ENCODE peak calls at places on chromosomes 13 and 19, in seven cellular contexts. G is progenitor cell of endocrine pancreas, U is occipital lobe, N is AG10803, X is B cell, I is cardiac muscle cell, O is NCI-H69. H is an unnamed sample.

GRCh38 chr19:52229524-52229923 is 39.7 kb downstream of the PPP2R1A start:
- DNase-seq in G (no peak), U (no peak), N (no peak), X (no peak), I (no peak), O (no peak), H (no peak)

GRCh38 chr19:39428309-39429112 is 7.2 kb downstream of the RPS16 start:
- DNase-seq in G (no peak), U (no peak), N (peak), X (no peak), I (peak), O (no peak), H (no peak)

GRCh38 chr19:13033244-13033643 is 38.0 kb downstream of the NFIX start:
- DNase-seq in G (no peak), U (no peak), N (peak), X (no peak), I (no peak), O (peak), H (no peak)

GRCh38 chr13:23899555-23899954 is 2.3 kb upstream of the C1QTNF9B start:
- DNase-seq in G (no peak), U (no peak), N (peak), X (peak), I (peak), O (peak), H (peak)

GRCh38 chr19:38506723-38507550 is 73.4 kb downstream of the RYR1 start:
- DNase-seq in G (peak), U (peak), N (peak), X (peak), I (peak), O (peak), H (peak)

GRCh38 chr13:109885235-109885634 is 98.9 kb upstream of the IRS2 start:
- DNase-seq in G (no peak), U (no peak), N (no peak), X (no peak), I (no peak), O (no peak), H (no peak)

GRCh38 chr13:110118106-110118505 is 188.9 kb downstream of the COL4A1 start:
- DNase-seq in G (no peak), U (no peak), N (no peak), X (no peak), I (no peak), O (no peak), H (no peak)

GRCh38 chr13:27442797-27443196 is 7.6 kb downstream of the MTIF3 start:
- DNase-seq in G (no peak), U (no peak), N (no peak), X (no peak), I (no peak), O (no peak), H (no peak)

GRCh38 chr13:27969073-27969865 is at the start of gene CDX2:
- DNase-seq in G (no peak), U (no peak), N (no peak), X (peak), I (no peak), O (no peak), H (peak)

GRCh38 chr13:99870541-99870940 is 101.0 kb downstream of the ZIC5 start:
- DNase-seq in G (no peak), U (no peak), N (no peak), X (no peak), I (no peak), O (peak), H (peak)

GRCh38 chr13:43397110-43397509 is 373.7 kb downstream of the DNAJC15 start:
- DNase-seq in G (no peak), U (no peak), N (peak), X (no peak), I (no peak), O (no peak), H (no peak)

GRCh38 chr13:111904701-111905608 is 162.0 kb upstream of the SOX1 start:
- DNase-seq in G (no peak), U (no peak), N (no peak), X (no peak), I (no peak), O (peak), H (no peak)

GRCh38 chr13:53343345-53343744 is 314.7 kb downstream of the OLFM4 start:
- DNase-seq in G (no peak), U (no peak), N (no peak), X (no peak), I (no peak), O (peak), H (no peak)

GRCh38 chr19:28331596-28331995 is 881.4 kb downstream of the UQCRFS1 start:
- DNase-seq in G (no peak), U (no peak), N (no peak), X (no peak), I (no peak), O (no peak), H (no peak)

GRCh38 chr13:42876810-42877550 is 95.6 kb downstream of the FAM216B start:
- DNase-seq in G (no peak), U (no peak), N (peak), X (no peak), I (no peak), O (peak), H (peak)

GRCh38 chr19:11361771-11362731 is 6.8 kb downstream of the PLPPR2 start:
- DNase-seq in G (no peak), U (no peak), N (no peak), X (peak), I (no peak), O (no peak), H (no peak)

GRCh38 chr13:97879646-97880297 is 73.7 kb upstream of the IPO5 start:
- DNase-seq in G (no peak), U (no peak), N (peak), X (no peak), I (no peak), O (no peak), H (no peak)

GRCh38 chr19:55354698-55355212 is at the start of gene COX6B2:
- DNase-seq in G (no peak), U (no peak), N (no peak), X (peak), I (no peak), O (peak), H (no peak)

GRCh38 chr13:48826039-48826438 is 149.7 kb upstream of the FNDC3A start:
- DNase-seq in G (no peak), U (no peak), N (no peak), X (no peak), I (no peak), O (no peak), H (no peak)

GRCh38 chr19:36986601-36987000 is 70.5 kb downstream of the ZNF568 start:
- DNase-seq in G (no peak), U (no peak), N (no peak), X (no peak), I (no peak), O (peak), H (peak)

GRCh38 chr19:19217110-19217509 is 5.4 kb downstream of the NCAN start:
- DNase-seq in G (no peak), U (no peak), N (peak), X (no peak), I (no peak), O (peak), H (peak)

GRCh38 chr19:33840783-33841182 is 44.1 kb downstream of the KCTD15 start:
- DNase-seq in G (no peak), U (no peak), N (no peak), X (no peak), I (no peak), O (no peak), H (no peak)

GRCh38 chr19:44776402-44777096 is 1.1 kb upstream of the CBLC start:
- DNase-seq in G (no peak), U (no peak), N (no peak), X (no peak), I (no peak), O (no peak), H (no peak)

GRCh38 chr19:58518261-58519086 is 1.1 kb downstream of the ZBTB45 start:
- DNase-seq in G (no peak), U (no peak), N (no peak), X (peak), I (no peak), O (peak), H (peak)

H was measured in DMS53.